ENCODE peak calls at places on chromosomes 1 and 21, in six cellular contexts. S, Y, V, L, N and C are unnamed samples. For H3K36me3, the result is how much of the 10 kb centered on the place peaks cover.

GRCh38 chr1:202210370-202210769 is 16.8 kb downstream of the LGR6 start:
- DNase-seq in S (peak), Y (no peak), V (no peak), L (peak), N (no peak), C (no peak)

GRCh38 chr1:234934611-234935033 is 194.0 kb downstream of the TOMM20 start:
- DNase-seq in S (peak), Y (no peak), V (no peak), L (peak), N (no peak), C (no peak)

GRCh38 chr1:207316622-207317510 is 4.6 kb upstream of the CD55 start:
- DNase-seq in S (no peak), Y (peak), V (peak), L (peak), N (peak), C (no peak)

GRCh38 chr1:185207980-185208602 is 51.1 kb downstream of the SWT1 start:
- DNase-seq in S (peak), Y (no peak), V (no peak), L (peak), N (no peak), C (no peak)

GRCh38 chr1:212782422-212783154 is 9.0 kb downstream of the NSL1 start:
- DNase-seq in S (peak), Y (no peak), V (no peak), L (peak), N (peak), C (no peak)

GRCh38 chr1:218433744-218434143 is 88.6 kb downstream of the TGFB2 start:
- DNase-seq in S (peak), Y (no peak), V (no peak), L (peak), N (no peak), C (no peak)

GRCh38 chr1:71658295-71658694 is 577.5 kb upstream of the ZRANB2 start:
- DNase-seq in S (peak), Y (peak), V (no peak), L (no peak), N (no peak), C (no peak)

GRCh38 chr1:109235137-109235536 is 14.2 kb upstream of the CELSR2 start:
- DNase-seq in S (no peak), Y (no peak), V (no peak), L (no peak), N (no peak), C (no peak)

GRCh38 chr1:58545591-58546519 is 671 bp downstream of the OMA1 start:
- DNase-seq in S (peak), Y (peak), V (peak), L (peak), N (peak), C (peak)

GRCh38 chr1:66747500-66747899 is 4.8 kb upstream of the DYNLT5 start:
- DNase-seq in S (peak), Y (no peak), V (no peak), L (peak), N (no peak), C (peak)

GRCh38 chr1:115493834-115494233 is 147.9 kb upstream of the VANGL1 start:
- DNase-seq in S (no peak), Y (no peak), V (no peak), L (no peak), N (no peak), C (no peak)

GRCh38 chr1:25167269-25168192 is 64.8 kb downstream of the SYF2 start:
- DNase-seq in S (no peak), Y (no peak), V (no peak), L (no peak), N (no peak), C (no peak)

GRCh38 chr1:35807614-35808375 is at the start of gene AGO4:
- DNase-seq in S (peak), Y (peak), V (peak), L (peak), N (no peak), C (no peak)

GRCh38 chr1:30887485-30888315 is 20.9 kb downstream of the SDC3 start:
- DNase-seq in S (peak), Y (no peak), V (no peak), L (peak), N (no peak), C (peak)

GRCh38 chr1:43373034-43373940 is 5.5 kb upstream of the ELOVL1 start:
- DNase-seq in S (peak), Y (no peak), V (no peak), L (peak), N (peak), C (peak)

DNA sequence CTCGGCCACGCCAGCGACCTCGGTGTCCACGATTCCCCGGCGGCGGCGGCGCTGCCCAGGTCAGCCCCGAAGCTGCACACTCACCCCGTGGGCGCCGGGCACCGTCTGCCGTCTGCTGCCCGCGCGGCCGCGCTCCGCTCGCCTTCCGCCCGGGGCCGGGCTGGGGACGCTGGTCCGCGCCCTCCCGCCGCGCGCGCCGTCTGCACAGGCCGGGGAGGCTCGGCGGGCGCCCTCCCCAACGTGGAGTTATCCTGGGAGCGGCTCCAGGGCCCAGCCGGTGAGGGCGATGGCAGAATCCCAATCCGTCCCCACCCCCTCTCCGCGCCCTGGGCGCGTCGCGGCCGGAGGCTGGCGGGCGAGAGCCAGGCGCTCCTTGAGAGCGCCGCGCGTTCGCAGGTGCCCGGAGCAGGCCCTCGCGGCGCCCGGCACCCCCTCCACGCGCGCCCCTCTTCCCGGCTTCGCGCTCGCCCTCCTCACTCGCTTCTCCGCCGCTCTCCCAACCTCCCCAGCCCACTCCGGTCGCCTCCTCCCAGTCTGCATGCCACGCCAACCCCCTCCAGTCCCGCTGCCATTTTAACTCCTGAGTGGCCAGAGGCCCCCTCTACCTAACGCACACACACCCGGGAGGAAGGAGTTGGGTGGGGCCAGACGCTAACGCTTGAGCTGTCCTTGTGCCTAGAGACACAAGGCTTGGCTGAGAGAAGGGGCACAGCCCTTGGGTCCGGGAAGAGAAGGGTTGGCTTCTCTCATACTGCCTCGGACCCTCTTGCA is at the start of gene LRRN2:
- DNase-seq in S (peak), Y (no peak), V (no peak), L (no peak), N (no peak), C (no peak)
- H3K4me3 ChIP-seq in S (no peak), Y (peak), V (peak), L (no peak), N (peak), C (no peak)

DNA sequence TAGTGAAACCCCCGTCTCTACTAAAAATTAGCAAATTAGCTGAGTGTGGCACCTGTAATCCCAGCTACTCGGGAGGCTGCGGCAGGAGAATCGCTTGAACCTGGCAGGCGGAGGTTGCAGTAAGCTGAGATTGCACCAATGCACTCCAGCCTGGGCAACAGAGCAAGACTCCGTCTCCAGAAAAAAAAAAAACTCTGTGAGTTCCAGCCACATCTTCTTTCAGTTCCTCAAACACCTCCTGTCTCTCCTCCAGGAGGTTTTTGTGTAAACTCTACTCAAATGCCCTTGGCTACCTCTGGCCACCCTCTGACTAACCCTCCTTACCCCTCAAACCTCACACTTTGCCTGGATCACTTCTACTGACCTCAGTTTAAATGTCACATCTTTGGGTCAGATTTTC is 38.1 kb downstream of the RCSD1 start:
- DNase-seq in S (no peak), Y (no peak), V (no peak), L (no peak), N (no peak), C (no peak)
- TF ChIP-seq CTCF in S (no peak), Y (no peak), V (no peak), L (no peak), N (no peak), C (no peak)

GRCh38 chr1:19375621-19376020 is 63.5 kb downstream of the SLC66A1 start:
- DNase-seq in S (no peak), Y (no peak), V (no peak), L (no peak), N (no peak), C (no peak)
- H3K36me3 ChIP-seq in S (under half), Y (under half), V (half or more), L (half or more), N (under half), C (under half)

GRCh38 chr1:41394918-41395598 is 33.8 kb downstream of the FOXO6 start:
- DNase-seq in S (peak), Y (no peak), V (no peak), L (no peak), N (peak), C (no peak)
- H3K4me3 ChIP-seq in S (no peak), Y (no peak), V (no peak), L (no peak), N (no peak), C (no peak)

GRCh38 chr1:84497631-84498278 is 8.4 kb upstream of the SPATA1 start:
- DNase-seq in S (no peak), Y (no peak), V (no peak), L (no peak), N (no peak), C (no peak)
- TF ChIP-seq CTCF in S (no peak), Y (no peak), V (no peak), L (no peak), N (no peak), C (no peak)

GRCh38 chr1:155396874-155397476 is 76.3 kb downstream of the RUSC1 start:
- DNase-seq in S (no peak), Y (no peak), V (peak), L (no peak), N (no peak), C (no peak)
- H3K36me3 ChIP-seq in S (under half), Y (under half), V (under half), L (under half), N (under half), C (under half)

DNA sequence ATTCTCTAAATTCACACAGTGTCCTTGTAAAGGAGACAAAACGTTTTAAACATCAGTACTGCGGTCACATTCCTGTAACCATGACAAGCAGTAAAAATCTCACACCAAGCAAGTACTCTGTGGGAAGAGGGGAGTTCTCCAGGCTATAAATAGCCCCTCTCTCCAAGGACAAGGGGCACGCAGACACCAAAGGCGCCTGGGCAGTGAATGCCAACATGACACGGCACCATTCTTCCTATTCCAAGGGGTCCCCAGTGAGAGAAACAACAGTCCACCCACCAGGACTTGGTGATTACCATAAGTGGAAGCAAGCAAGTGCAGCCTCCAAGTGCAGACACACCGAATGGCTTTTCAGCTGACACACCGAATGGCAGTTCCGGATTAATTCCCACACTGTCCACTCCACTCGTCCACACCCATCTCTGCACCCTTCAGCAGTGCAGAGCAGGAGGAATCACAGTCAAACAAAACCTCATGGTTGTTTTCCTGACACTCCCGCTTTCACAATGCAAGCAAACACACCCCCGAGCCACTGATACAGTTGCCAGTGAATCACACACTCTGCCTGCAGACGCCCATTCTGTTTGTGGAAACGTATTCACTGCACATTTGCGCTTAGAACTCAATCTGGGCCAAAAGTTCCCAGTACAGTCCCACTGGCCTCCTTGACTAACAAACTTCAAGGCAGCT is 1.8 kb downstream of the PTTG1IP start:
- DNase-seq in S (peak), Y (no peak), V (peak), L (peak), N (peak), C (peak)
- H3K4me3 ChIP-seq in S (peak), Y (peak), V (peak), L (peak), N (peak), C (peak)

DNA sequence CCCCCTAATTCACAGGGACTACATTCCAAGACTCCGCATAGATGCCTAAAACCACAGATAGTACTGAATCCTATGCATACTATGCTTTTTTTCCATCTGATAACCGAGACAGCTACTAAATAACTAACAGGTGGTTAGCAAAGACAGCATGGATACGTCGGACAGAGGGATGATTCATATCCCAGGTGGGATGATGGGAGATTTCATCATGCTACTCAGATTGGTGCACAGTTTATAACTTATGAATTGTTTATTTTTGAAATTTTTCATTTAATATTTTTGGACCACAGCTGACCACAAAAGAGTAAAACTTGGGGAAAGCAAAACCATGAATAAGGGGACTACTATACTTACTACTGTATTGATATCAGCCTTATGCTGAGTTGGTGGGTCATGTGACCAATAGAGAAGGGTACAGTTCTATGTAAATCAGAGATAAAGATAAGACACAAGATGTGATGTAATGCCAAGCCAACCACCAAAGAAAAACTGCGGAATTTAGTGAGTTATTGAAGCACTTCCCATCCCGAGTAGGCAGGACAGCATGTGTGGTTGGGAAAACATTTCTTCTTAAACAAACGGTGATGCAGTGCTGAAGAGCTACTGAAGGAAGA is 248.1 kb upstream of the C1orf105 start:
- DNase-seq in S (peak), Y (no peak), V (no peak), L (peak), N (no peak), C (no peak)
- TF ChIP-seq CTCF in S (no peak), Y (no peak), V (no peak), L (no peak), N (no peak), C (no peak)

DNA sequence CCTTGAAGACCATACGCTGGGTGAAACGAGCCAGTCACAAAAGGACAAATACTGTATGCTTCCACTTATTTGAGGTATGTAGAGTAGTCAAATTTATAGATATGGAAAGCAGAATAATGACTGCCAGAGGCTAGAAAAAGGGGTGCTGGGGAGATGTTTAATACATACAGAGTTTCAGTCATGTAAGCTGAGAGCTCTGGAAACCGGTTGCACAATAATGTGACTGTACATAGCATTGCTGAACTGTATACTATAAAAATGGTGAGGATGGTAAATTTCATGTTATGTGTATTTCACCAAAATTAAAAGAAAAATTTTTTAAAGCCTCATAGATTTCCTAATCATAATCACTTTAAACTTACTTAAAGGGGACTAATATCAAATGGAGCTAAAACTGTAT is 110.8 kb downstream of the ZZZ3 start:
- DNase-seq in S (no peak), Y (no peak), V (no peak), L (peak), N (peak), C (no peak)
- H3K36me3 ChIP-seq in S (under half), Y (under half), V (half or more), L (under half), N (half or more), C (under half)

DNA sequence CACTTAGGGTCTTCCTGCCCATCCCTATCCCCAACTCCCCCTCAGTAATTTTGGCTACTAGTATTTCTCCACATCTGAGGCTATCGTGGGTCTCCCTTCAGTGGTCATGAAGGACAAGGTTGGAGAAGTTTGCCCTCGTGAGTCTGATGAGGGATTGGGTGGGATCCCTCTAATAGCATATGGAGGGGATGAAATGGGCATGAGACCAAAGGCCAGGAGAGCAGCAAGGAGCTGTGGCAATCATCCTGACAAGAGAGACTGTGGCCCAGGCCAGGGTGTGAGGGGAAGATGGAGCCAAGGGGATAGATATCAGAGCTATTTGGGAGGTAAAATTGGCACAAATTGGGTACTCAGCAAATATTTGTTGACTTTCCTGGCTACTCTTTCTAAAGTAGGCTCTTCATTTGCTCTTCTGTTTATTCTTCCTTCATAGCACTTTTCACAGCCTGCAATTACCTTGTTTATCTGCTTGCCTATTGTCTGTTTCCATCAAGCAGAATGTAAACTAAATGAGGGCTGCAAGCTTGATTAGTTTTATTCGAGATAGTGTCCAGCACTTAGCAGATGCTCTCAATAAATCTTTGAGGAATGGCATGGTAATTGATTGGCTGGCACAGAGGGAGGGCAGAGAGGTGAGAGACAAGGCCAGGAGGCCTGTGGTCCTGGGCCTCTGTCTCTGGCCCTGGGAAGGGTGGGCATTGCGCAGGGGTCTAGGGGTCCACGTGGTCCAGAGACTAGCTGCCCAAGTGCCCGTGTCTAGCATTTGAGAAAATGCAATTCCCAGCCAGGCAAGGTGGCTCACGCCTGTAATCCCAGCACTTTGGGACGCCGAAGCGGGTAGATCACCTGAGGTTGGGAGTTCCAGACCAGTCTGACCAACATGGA is 1.5 kb upstream of the PLK3 start:
- DNase-seq in S (no peak), Y (no peak), V (no peak), L (no peak), N (no peak), C (no peak)
- H3K4me3 ChIP-seq in S (no peak), Y (no peak), V (no peak), L (no peak), N (no peak), C (no peak)